ENCODE peak calls at places on chromosomes 1 and 21, in five cellular contexts. A, L, F, M and Z are unnamed samples.

GRCh38 chr1:244439391-244440032 is 12.2 kb downstream of the ADSS2 start:
- DNase-seq in A (no peak), L (no peak), F (no peak), M (no peak), Z (no peak)

GRCh38 chr21:33854604-33855003 is 61.0 kb downstream of the ATP5PO start:
- DNase-seq in A (peak), L (peak), F (no peak), M (no peak), Z (no peak)

GRCh38 chr1:230191079-230191478 is 124.0 kb downstream of the GALNT2 start:
- DNase-seq in A (no peak), L (peak), F (peak), M (no peak), Z (peak)

GRCh38 chr1:54421101-54421504 is 14.9 kb upstream of the SSBP3 start:
- DNase-seq in A (no peak), L (no peak), F (peak), M (no peak), Z (no peak)

GRCh38 chr1:150165622-150166612 is 16.2 kb downstream of the PLEKHO1 start:
- DNase-seq in A (peak), L (peak), F (peak), M (peak), Z (peak)

GRCh38 chr1:204651843-204652421 is 33.6 kb downstream of the LRRN2 start:
- DNase-seq in A (no peak), L (no peak), F (no peak), M (peak), Z (no peak)

GRCh38 chr21:31781737-31782136 is 49.8 kb upstream of the SCAF4 start:
- DNase-seq in A (no peak), L (no peak), F (peak), M (no peak), Z (peak)

GRCh38 chr21:38505654-38506523 is 7.6 kb upstream of the ERG start:
- DNase-seq in A (peak), L (peak), F (peak), M (peak), Z (no peak)

GRCh38 chr1:208184993-208185703 is 59.0 kb downstream of the PLXNA2 start:
- DNase-seq in A (no peak), L (no peak), F (peak), M (no peak), Z (peak)

GRCh38 chr1:52413410-52414104 is 9.2 kb downstream of the PRPF38A start:
- DNase-seq in A (no peak), L (no peak), F (no peak), M (no peak), Z (no peak)

GRCh38 chr1:10663668-10664035 is 132.8 kb downstream of the CASZ1 start:
- DNase-seq in A (no peak), L (no peak), F (peak), M (peak), Z (peak)

GRCh38 chr1:107443027-107443426 is 302.2 kb downstream of the NTNG1 start:
- DNase-seq in A (no peak), L (no peak), F (no peak), M (no peak), Z (no peak)

GRCh38 chr1:244049969-244050834 is 881 bp upstream of the ZBTB18 start:
- DNase-seq in A (peak), L (no peak), F (no peak), M (no peak), Z (no peak)

GRCh38 chr1:23567996-23568607 is 8.8 kb upstream of the ID3 start:
- DNase-seq in A (no peak), L (peak), F (no peak), M (peak), Z (peak)

GRCh38 chr1:56156937-56157336 is 422.4 kb downstream of the PLPP3 start:
- DNase-seq in A (no peak), L (no peak), F (no peak), M (no peak), Z (no peak)

GRCh38 chr1:33893147-33893830 is 29.4 kb downstream of the HMGB4 start:
- DNase-seq in A (no peak), L (no peak), F (peak), M (no peak), Z (no peak)

GRCh38 chr1:225919906-225920305 is 4.1 kb downstream of the PYCR2 start:
- DNase-seq in A (no peak), L (peak), F (peak), M (peak), Z (peak)

GRCh38 chr1:20361805-20362381 is 71.2 kb downstream of the VWA5B1 start:
- DNase-seq in A (no peak), L (peak), F (peak), M (peak), Z (peak)

GRCh38 chr1:38028671-38029070 is 16.1 kb downstream of the UTP11 start:
- DNase-seq in A (peak), L (no peak), F (no peak), M (peak), Z (peak)

GRCh38 chr1:161726631-161727342 is 5.4 kb downstream of the FCRLB start:
- DNase-seq in A (peak), L (peak), F (peak), M (peak), Z (peak)

GRCh38 chr1:53462769-53463501 is 3.7 kb downstream of the DMRTB1 start:
- DNase-seq in A (no peak), L (no peak), F (no peak), M (peak), Z (peak)

GRCh38 chr1:36089393-36090121 is 865 bp downstream of the ADPRS start:
- DNase-seq in A (peak), L (peak), F (peak), M (peak), Z (peak)

GRCh38 chr1:85581802-85582686 is 1.5 kb downstream of the CCN1 start:
- DNase-seq in A (no peak), L (peak), F (peak), M (peak), Z (peak)

GRCh38 chr1:161330346-161330745 is 16.2 kb downstream of the SDHC start:
- DNase-seq in A (no peak), L (no peak), F (no peak), M (no peak), Z (no peak)

GRCh38 chr1:55490556-55490955 is 275.4 kb upstream of the USP24 start:
- DNase-seq in A (no peak), L (no peak), F (peak), M (no peak), Z (no peak)

GRCh38 chr1:7781923-7782495 is 2.1 kb upstream of the PER3 start:
- DNase-seq in A (no peak), L (no peak), F (no peak), M (no peak), Z (no peak)

GRCh38 chr1:67722292-67722944 is 37.4 kb downstream of the GADD45A start:
- DNase-seq in A (no peak), L (no peak), F (peak), M (no peak), Z (no peak)

GRCh38 chr1:156608036-156608674 is 6.9 kb upstream of the GPATCH4 start:
- DNase-seq in A (peak), L (peak), F (peak), M (peak), Z (peak)

GRCh38 chr1:58943776-58944175 is 159.9 kb upstream of the JUN start:
- DNase-seq in A (no peak), L (no peak), F (no peak), M (no peak), Z (no peak)

GRCh38 chr1:21584096-21584495 is 74.9 kb downstream of the ALPL start:
- DNase-seq in A (no peak), L (no peak), F (no peak), M (no peak), Z (peak)

GRCh38 chr1:8394456-8395321 is 76.8 kb downstream of the SLC45A1 start:
- DNase-seq in A (no peak), L (peak), F (peak), M (no peak), Z (peak)

GRCh38 chr1:30512253-30512921 is 211.0 kb downstream of the MATN1 start:
- DNase-seq in A (no peak), L (no peak), F (peak), M (no peak), Z (no peak)
- H3K4me2 ChIP-seq in A (no peak), L (no peak), F (no peak), M (no peak), Z (peak)

GRCh38 chr1:187212377-187212776 is 383.6 kb downstream of the PLA2G4A start:
- DNase-seq in A (peak), L (no peak), F (no peak), M (no peak), Z (no peak)
- H3K4me2 ChIP-seq in A (peak), L (no peak), F (no peak), M (no peak), Z (no peak)

GRCh38 chr1:220732137-220732536 is 16.0 kb upstream of the MTARC2 start:
- DNase-seq in A (no peak), L (peak), F (no peak), M (no peak), Z (no peak)
- H3K4me2 ChIP-seq in A (peak), L (peak), F (peak), M (no peak), Z (peak)

GRCh38 chr1:228365321-228366061 is 41.1 kb downstream of the TRIM11 start:
- DNase-seq in A (no peak), L (no peak), F (no peak), M (no peak), Z (peak)
- H3K4me2 ChIP-seq in A (no peak), L (no peak), F (no peak), M (no peak), Z (no peak)

GRCh38 chr1:110069302-110070281 is 880 bp downstream of the ALX3 start:
- DNase-seq in A (no peak), L (no peak), F (no peak), M (no peak), Z (peak)
- H3K4me2 ChIP-seq in A (no peak), L (no peak), F (no peak), M (no peak), Z (no peak)

GRCh38 chr1:228744356-228744755 is 9.1 kb downstream of the RHOU start:
- DNase-seq in A (peak), L (no peak), F (no peak), M (no peak), Z (no peak)
- H3K4me2 ChIP-seq in A (peak), L (no peak), F (no peak), M (no peak), Z (no peak)

GRCh38 chr1:235515844-235516512 is 11.7 kb upstream of the B3GALNT2 start:
- DNase-seq in A (no peak), L (no peak), F (no peak), M (no peak), Z (no peak)
- H3K4me2 ChIP-seq in A (no peak), L (no peak), F (no peak), M (no peak), Z (no peak)

DNA sequence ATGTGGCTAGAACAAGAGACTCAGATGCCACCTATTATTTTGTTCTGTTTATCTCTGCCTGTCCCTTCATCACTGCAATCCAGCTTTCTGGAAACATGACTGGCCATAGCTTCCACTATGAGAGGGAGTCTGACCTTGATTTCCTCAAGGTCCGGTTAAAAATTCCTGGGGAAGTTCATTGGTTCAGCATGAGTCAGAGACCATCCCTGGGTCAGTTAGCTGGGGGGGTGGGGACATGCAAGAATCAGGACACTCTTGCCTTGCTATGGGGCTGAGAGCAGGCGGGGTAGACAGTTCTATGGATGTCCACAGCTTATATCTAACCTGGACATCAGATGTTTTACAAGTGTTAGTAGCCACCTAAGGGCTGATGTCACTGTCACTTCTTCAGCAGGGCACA is 81.1 kb downstream of the TENT5C start:
- DNase-seq in A (no peak), L (peak), F (peak), M (no peak), Z (no peak)
- H3K4me2 ChIP-seq in A (peak), L (peak), F (peak), M (peak), Z (peak)

GRCh38 chr1:233368106-233368783 is 40.7 kb downstream of the MAP3K21 start:
- DNase-seq in A (no peak), L (no peak), F (peak), M (no peak), Z (no peak)
- H3K4me2 ChIP-seq in A (no peak), L (no peak), F (no peak), M (no peak), Z (no peak)

DNA sequence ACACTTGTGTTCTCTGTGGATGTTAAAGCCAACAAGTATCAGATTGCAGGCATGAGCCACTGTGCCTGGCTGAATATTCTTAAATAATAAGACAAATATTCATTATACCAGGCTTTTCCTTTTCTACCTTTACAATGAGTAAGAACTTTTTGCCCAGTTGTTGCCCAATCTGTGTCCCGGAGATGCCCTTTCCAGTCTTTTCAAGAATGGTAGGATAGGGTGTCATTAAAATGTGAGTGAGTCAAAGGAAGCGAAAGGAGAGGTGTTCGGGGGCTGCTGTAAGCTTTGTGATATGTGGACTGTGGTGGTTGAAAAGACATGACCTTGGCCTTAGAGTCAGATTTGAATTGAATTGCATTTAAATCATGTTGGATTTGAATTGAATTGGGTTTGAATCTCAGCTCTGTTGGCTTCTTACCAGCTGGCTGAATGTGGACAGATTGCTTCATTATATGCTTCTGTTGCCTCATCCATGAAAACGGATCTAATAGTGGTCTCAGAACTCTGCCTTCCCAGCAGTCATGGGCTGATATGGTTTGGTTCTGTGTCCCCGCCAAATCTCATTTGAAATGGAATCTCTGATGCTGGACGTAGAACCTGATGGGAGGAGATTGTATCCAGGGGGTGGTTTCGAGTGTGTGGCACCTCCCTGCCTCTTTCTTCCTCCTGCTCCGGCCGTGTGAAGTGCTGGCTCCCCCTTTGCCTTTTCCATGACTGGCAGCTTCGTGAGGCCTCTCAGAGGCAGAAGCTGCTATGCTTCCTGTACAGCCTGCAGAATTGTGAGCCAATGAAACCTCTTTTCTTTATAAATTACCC is 22.7 kb upstream of the AADACL3 start:
- DNase-seq in A (no peak), L (no peak), F (no peak), M (no peak), Z (no peak)
- H3K4me2 ChIP-seq in A (no peak), L (no peak), F (no peak), M (no peak), Z (peak)